ENCODE peak calls at places on chromosomes 4 and X, in nine cellular contexts. L is NCI-H2029 treated with DMSO at 0.1 percent for 48 hours; R is NCI-H446 treated with DMSO at 0.1 percent for 48 hours; O is hippocampal formation; S is CD4-positive, alpha-beta memory T cell; T is Calu3; Z is iris pigment epithelial cell; F is LoVo; I is sciatic nerve. B is an unnamed sample.

GRCh38 chr4:106329027-106329618 is 12.8 kb downstream of the AIMP1 start:
- DNase-seq in L (no peak), R (peak), O (no peak), S (no peak), T (no peak), Z (peak), F (peak), I (no peak), B (no peak)

GRCh38 chr4:1045193-1045594 is 33.8 kb downstream of the FGFRL1 start:
- DNase-seq in L (no peak), R (no peak), O (no peak), S (no peak), T (no peak), Z (no peak), F (no peak), I (peak), B (no peak)

GRCh38 chr4:54226399-54227260 is 2.5 kb upstream of the PDGFRA start:
- DNase-seq in L (no peak), R (no peak), O (no peak), S (no peak), T (no peak), Z (peak), F (no peak), I (peak), B (peak)

GRCh38 chr4:67549123-67549522 is 3.8 kb upstream of the CENPC start:
- DNase-seq in L (no peak), R (no peak), O (no peak), S (peak), T (no peak), Z (peak), F (peak), I (no peak), B (no peak)

GRCh38 chr4:181796502-181796901 is 446.7 kb upstream of the TENM3 start:
- DNase-seq in L (no peak), R (no peak), O (no peak), S (no peak), T (no peak), Z (peak), F (peak), I (no peak), B (no peak)

GRCh38 chr4:107319386-107319785 is 283.3 kb upstream of the DKK2 start:
- DNase-seq in L (no peak), R (no peak), O (no peak), S (no peak), T (no peak), Z (peak), F (no peak), I (no peak), B (no peak)

GRCh38 chrX:16573781-16574180 is 76.2 kb upstream of the S100G start:
- DNase-seq in L (no peak), R (no peak), O (no peak), S (no peak), T (no peak), Z (peak), F (no peak), I (no peak), B (no peak)

GRCh38 chr4:23290656-23291055 is 597.9 kb downstream of the GBA3 start:
- DNase-seq in L (no peak), R (no peak), O (no peak), S (no peak), T (no peak), Z (no peak), F (no peak), I (no peak), B (no peak)

GRCh38 chrX:111020283-111020682 is 75.7 kb upstream of the PAK3 start:
- DNase-seq in L (no peak), R (no peak), O (no peak), S (no peak), T (no peak), Z (peak), F (no peak), I (no peak), B (no peak)